ENCODE peak calls at places on chromosome 18, in seven cellular contexts. One of them, this sample, is unnamed.

GRCh38 chr18:45896991-45897390 is 70.1 kb downstream of the EPG5 start:
- DNase-seq in DMS53: no peak
- DNase-seq in activated T-helper 2 cell treated with anti-CD3 and anti-CD28 coated beads, Interferon-gamma antibody, Interleukin-2, Interleukin-4, amounts not matched to agents 10 μg/mL and 5 μg/mL and 100 μg/mL, durations not matched to agents 14 hours and 24 hours and 36 hours: no peak
- DNase-seq in T-helper 9 cell: no peak
- DNase-seq in left ventricle myocardium superior: no peak
- DNase-seq in amygdala: no peak
- DNase-seq in nucleus accumbens: no peak
- DNase-seq in this sample: no peak

GRCh38 chr18:57210711-57211411 is 64.0 kb downstream of the BOD1L2 start:
- DNase-seq in DMS53: no peak
- DNase-seq in activated T-helper 2 cell treated with anti-CD3 and anti-CD28 coated beads, Interferon-gamma antibody, Interleukin-2, Interleukin-4, amounts not matched to agents 10 μg/mL and 5 μg/mL and 100 μg/mL, durations not matched to agents 14 hours and 24 hours and 36 hours: no peak
- DNase-seq in nucleus accumbens: no peak
- DNase-seq in T-helper 9 cell: no peak
- DNase-seq in left ventricle myocardium superior: no peak
- DNase-seq in amygdala: no peak
- DNase-seq in this sample: no peak

GRCh38 chr18:50981381-50981780 is 13.5 kb downstream of the ELAC1 start:
- DNase-seq in amygdala: no peak
- DNase-seq in T-helper 9 cell: no peak
- DNase-seq in activated T-helper 2 cell treated with anti-CD3 and anti-CD28 coated beads, Interferon-gamma antibody, Interleukin-2, Interleukin-4, amounts not matched to agents 10 μg/mL and 5 μg/mL and 100 μg/mL, durations not matched to agents 14 hours and 24 hours and 36 hours: no peak
- DNase-seq in DMS53: no peak
- DNase-seq in nucleus accumbens: no peak
- DNase-seq in left ventricle myocardium superior: no peak
- DNase-seq in this sample: no peak

GRCh38 chr18:59681521-59682004 is 15.7 kb downstream of the CCBE1 start:
- DNase-seq in left ventricle myocardium superior: no peak
- DNase-seq in nucleus accumbens: no peak
- DNase-seq in amygdala: no peak
- DNase-seq in activated T-helper 2 cell treated with anti-CD3 and anti-CD28 coated beads, Interferon-gamma antibody, Interleukin-2, Interleukin-4, amounts not matched to agents 10 μg/mL and 5 μg/mL and 100 μg/mL, durations not matched to agents 14 hours and 24 hours and 36 hours: no peak
- DNase-seq in DMS53: no peak
- DNase-seq in T-helper 9 cell: no peak
- DNase-seq in this sample: no peak

GRCh38 chr18:35153609-35154273 is 87.1 kb upstream of the ZNF397 start:
- DNase-seq in T-helper 9 cell: no peak
- DNase-seq in activated T-helper 2 cell treated with anti-CD3 and anti-CD28 coated beads, Interferon-gamma antibody, Interleukin-2, Interleukin-4, amounts not matched to agents 10 μg/mL and 5 μg/mL and 100 μg/mL, durations not matched to agents 14 hours and 24 hours and 36 hours: no peak
- DNase-seq in DMS53: no peak
- DNase-seq in amygdala: no peak
- DNase-seq in left ventricle myocardium superior: no peak
- DNase-seq in nucleus accumbens: no peak
- DNase-seq in this sample: no peak

GRCh38 chr18:69215151-69215550 is 185.5 kb upstream of the DOK6 start:
- DNase-seq in DMS53: no peak
- DNase-seq in amygdala: no peak
- DNase-seq in left ventricle myocardium superior: no peak
- DNase-seq in nucleus accumbens: no peak
- DNase-seq in T-helper 9 cell: no peak
- DNase-seq in activated T-helper 2 cell treated with anti-CD3 and anti-CD28 coated beads, Interferon-gamma antibody, Interleukin-2, Interleukin-4, amounts not matched to agents 10 μg/mL and 5 μg/mL and 100 μg/mL, durations not matched to agents 14 hours and 24 hours and 36 hours: no peak
- DNase-seq in this sample: no peak

GRCh38 chr18:58847383-58848071 is 17.1 kb upstream of the ZNF532 start:
- DNase-seq in left ventricle myocardium superior: peak; percentile 49
- DNase-seq in amygdala: no peak
- DNase-seq in activated T-helper 2 cell treated with anti-CD3 and anti-CD28 coated beads, Interferon-gamma antibody, Interleukin-2, Interleukin-4, amounts not matched to agents 10 μg/mL and 5 μg/mL and 100 μg/mL, durations not matched to agents 14 hours and 24 hours and 36 hours: no peak
- DNase-seq in nucleus accumbens: no peak
- DNase-seq in T-helper 9 cell: no peak
- DNase-seq in DMS53: no peak
- DNase-seq in this sample: no peak

GRCh38 chr18:10926565-10927194 is 222.7 kb downstream of the PIEZO2 start:
- DNase-seq in nucleus accumbens: no peak
- DNase-seq in activated T-helper 2 cell treated with anti-CD3 and anti-CD28 coated beads, Interferon-gamma antibody, Interleukin-2, Interleukin-4, amounts not matched to agents 10 μg/mL and 5 μg/mL and 100 μg/mL, durations not matched to agents 14 hours and 24 hours and 36 hours: no peak
- DNase-seq in T-helper 9 cell: no peak
- DNase-seq in amygdala: no peak
- DNase-seq in DMS53: no peak
- DNase-seq in left ventricle myocardium superior: peak; percentile 32
- DNase-seq in this sample: no peak

GRCh38 chr18:1593091-1593490 is 688.4 kb downstream of the ADCYAP1 start:
- DNase-seq in amygdala: no peak
- DNase-seq in nucleus accumbens: no peak
- DNase-seq in T-helper 9 cell: no peak
- DNase-seq in left ventricle myocardium superior: no peak
- DNase-seq in activated T-helper 2 cell treated with anti-CD3 and anti-CD28 coated beads, Interferon-gamma antibody, Interleukin-2, Interleukin-4, amounts not matched to agents 10 μg/mL and 5 μg/mL and 100 μg/mL, durations not matched to agents 14 hours and 24 hours and 36 hours: no peak
- DNase-seq in DMS53: no peak
- DNase-seq in this sample: no peak

GRCh38 chr18:11516988-11517630 is 92.3 kb upstream of the SLC35G4 start:
- DNase-seq in DMS53: no peak
- DNase-seq in nucleus accumbens: no peak
- DNase-seq in left ventricle myocardium superior: peak; percentile 38
- DNase-seq in amygdala: no peak
- DNase-seq in T-helper 9 cell: no peak
- DNase-seq in activated T-helper 2 cell treated with anti-CD3 and anti-CD28 coated beads, Interferon-gamma antibody, Interleukin-2, Interleukin-4, amounts not matched to agents 10 μg/mL and 5 μg/mL and 100 μg/mL, durations not matched to agents 14 hours and 24 hours and 36 hours: no peak
- DNase-seq in this sample: no peak

GRCh38 chr18:61954347-61954746 is 61.5 kb upstream of the RNF152 start:
- DNase-seq in T-helper 9 cell: no peak
- DNase-seq in left ventricle myocardium superior: no peak
- DNase-seq in amygdala: no peak
- DNase-seq in activated T-helper 2 cell treated with anti-CD3 and anti-CD28 coated beads, Interferon-gamma antibody, Interleukin-2, Interleukin-4, amounts not matched to agents 10 μg/mL and 5 μg/mL and 100 μg/mL, durations not matched to agents 14 hours and 24 hours and 36 hours: no peak
- DNase-seq in DMS53: no peak
- DNase-seq in nucleus accumbens: no peak
- DNase-seq in this sample: no peak

GRCh38 chr18:68172842-68173549 is 541.9 kb downstream of the TMX3 start:
- DNase-seq in DMS53: peak; percentile 20
- DNase-seq in T-helper 9 cell: no peak
- DNase-seq in nucleus accumbens: no peak
- DNase-seq in left ventricle myocardium superior: no peak
- DNase-seq in amygdala: no peak
- DNase-seq in activated T-helper 2 cell treated with anti-CD3 and anti-CD28 coated beads, Interferon-gamma antibody, Interleukin-2, Interleukin-4, amounts not matched to agents 10 μg/mL and 5 μg/mL and 100 μg/mL, durations not matched to agents 14 hours and 24 hours and 36 hours: no peak
- DNase-seq in this sample: peak; percentile 45

GRCh38 chr18:26495267-26495666 is 53.1 kb downstream of the KCTD1 start:
- DNase-seq in DMS53: no peak
- DNase-seq in activated T-helper 2 cell treated with anti-CD3 and anti-CD28 coated beads, Interferon-gamma antibody, Interleukin-2, Interleukin-4, amounts not matched to agents 10 μg/mL and 5 μg/mL and 100 μg/mL, durations not matched to agents 14 hours and 24 hours and 36 hours: no peak
- DNase-seq in left ventricle myocardium superior: no peak
- DNase-seq in amygdala: no peak
- DNase-seq in T-helper 9 cell: no peak
- DNase-seq in nucleus accumbens: no peak
- DNase-seq in this sample: no peak

GRCh38 chr18:67778016-67778415 is 261.5 kb upstream of the DSEL start:
- DNase-seq in activated T-helper 2 cell treated with anti-CD3 and anti-CD28 coated beads, Interferon-gamma antibody, Interleukin-2, Interleukin-4, amounts not matched to agents 10 μg/mL and 5 μg/mL and 100 μg/mL, durations not matched to agents 14 hours and 24 hours and 36 hours: no peak
- DNase-seq in amygdala: no peak
- DNase-seq in DMS53: no peak
- DNase-seq in nucleus accumbens: no peak
- DNase-seq in T-helper 9 cell: no peak
- DNase-seq in left ventricle myocardium superior: no peak
- DNase-seq in this sample: no peak

GRCh38 chr18:13110559-13110958 is 108.0 kb upstream of the LDLRAD4 start:
- DNase-seq in nucleus accumbens: no peak
- DNase-seq in DMS53: no peak
- DNase-seq in activated T-helper 2 cell treated with anti-CD3 and anti-CD28 coated beads, Interferon-gamma antibody, Interleukin-2, Interleukin-4, amounts not matched to agents 10 μg/mL and 5 μg/mL and 100 μg/mL, durations not matched to agents 14 hours and 24 hours and 36 hours: no peak
- DNase-seq in T-helper 9 cell: no peak
- DNase-seq in amygdala: no peak
- DNase-seq in left ventricle myocardium superior: no peak
- DNase-seq in this sample: no peak